ENCODE peak calls at places on chromosomes 7 and 10, in nine cellular contexts. U is B cell, I is fibroblast of the aortic adventitia, X is epithelial cell of esophagus, G is prostate gland, S is AG04450, W is ascending aorta, Z is HFF-Myc, F is sigmoid colon. K is an unnamed sample.
A peak's percentile ranks its signal among the peaks of the same experiment; 100 is the strongest.

GRCh38 chr7:39888171-39888853 is 61.7 kb upstream of the CDK13 start:
- DNase-seq in U (no peak), I (no peak), X (peak; percentile 46), G (no peak), S (no peak), W (no peak), Z (no peak), F (no peak), K (no peak)

GRCh38 chr10:119206603-119207366 is 586 bp upstream of the GRK5 start:
- DNase-seq in U (peak; percentile 90), I (peak; percentile 72), X (peak; percentile 49), G (peak; percentile 30), S (no peak), W (peak; percentile 89), Z (no peak), F (peak; percentile 91), K (peak; percentile 89)

GRCh38 chr10:116001266-116001857 is 271.6 kb downstream of the GFRA1 start:
- DNase-seq in U (no peak), I (no peak), X (no peak), G (peak; percentile 15), S (no peak), W (no peak), Z (no peak), F (no peak), K (no peak)

GRCh38 chr10:47253651-47254375 is 46.2 kb upstream of the GDF10 start:
- DNase-seq in U (no peak), I (peak; percentile 33), X (no peak), G (no peak), S (peak; percentile 3), W (peak; percentile 81), Z (no peak), F (peak; percentile 58), K (no peak)

GRCh38 chr10:85857305-85857704 is 509.3 kb downstream of the GRID1 start:
- DNase-seq in U (no peak), I (no peak), X (no peak), G (no peak), S (no peak), W (peak; percentile 35), Z (no peak), F (no peak), K (no peak)

GRCh38 chr7:100171087-100171681 is 2.8 kb upstream of the GAL3ST4 start:
- DNase-seq in U (peak; percentile 57), I (no peak), X (no peak), G (no peak), S (no peak), W (no peak), Z (no peak), F (no peak), K (peak; percentile 31)

GRCh38 chr7:155997431-155998327 is 185.4 kb upstream of the SHH start:
- DNase-seq in U (no peak), I (no peak), X (no peak), G (no peak), S (no peak), W (no peak), Z (no peak), F (no peak), K (no peak)

GRCh38 chr10:112262556-112262955 is 20.6 kb upstream of the TECTB start:
- DNase-seq in U (no peak), I (peak; percentile 46), X (no peak), G (no peak), S (no peak), W (no peak), Z (no peak), F (no peak), K (no peak)

GRCh38 chr7:104230606-104231005 is 22.8 kb upstream of the ORC5 start:
- DNase-seq in U (no peak), I (no peak), X (no peak), G (no peak), S (peak; percentile 80), W (no peak), Z (peak; percentile 26), F (no peak), K (no peak)

GRCh38 chr7:147279951-147280350 is 1163.3 kb downstream of the CNTNAP2 start:
- DNase-seq in U (no peak), I (no peak), X (no peak), G (no peak), S (no peak), W (no peak), Z (no peak), F (no peak), K (no peak)

GRCh38 chr7:157905740-157906461 is 569.1 kb downstream of the DNAJB6 start:
- DNase-seq in U (no peak), I (no peak), X (no peak), G (no peak), S (no peak), W (peak; percentile 34), Z (no peak), F (peak; percentile 46), K (no peak)

GRCh38 chr10:15348579-15348978 is 22.5 kb downstream of the FAM171A1 start:
- DNase-seq in U (no peak), I (peak; percentile 66), X (no peak), G (no peak), S (no peak), W (peak; percentile 58), Z (no peak), F (no peak), K (no peak)

GRCh38 chr10:73163096-73163495 is 4.7 kb downstream of the ECD start:
- DNase-seq in U (no peak), I (peak; percentile 18), X (no peak), G (no peak), S (no peak), W (no peak), Z (no peak), F (no peak), K (no peak)

GRCh38 chr7:44131173-44132009 is 8.0 kb upstream of the POLD2 start:
- DNase-seq in U (no peak), I (no peak), X (peak; percentile 40), G (no peak), S (no peak), W (no peak), Z (no peak), F (no peak), K (no peak)
- TF ChIP-seq CTCF in U (no peak), I (peak; percentile 26), X (peak; percentile 43), G (no peak), S (peak; percentile 44), W (no peak), Z (peak; percentile 43), F (no peak), K (no peak)

GRCh38 chr10:117536862-117537435 is 5.6 kb upstream of the EMX2 start:
- DNase-seq in U (no peak), I (no peak), X (no peak), G (no peak), S (no peak), W (no peak), Z (no peak), F (no peak), K (peak; percentile 32)

GRCh38 chr10:117537436-117537903 is 5.1 kb upstream of the EMX2 start:
- DNase-seq in U (peak; percentile 19), I (no peak), X (peak; percentile 24), G (no peak), S (no peak), W (no peak), Z (no peak), F (no peak), K (peak; percentile 66)

GRCh38 chr10:117536359-117536861 is 6.1 kb upstream of the EMX2 start:
- DNase-seq in U (no peak), I (no peak), X (no peak), G (no peak), S (no peak), W (peak; percentile 52), Z (no peak), F (no peak), K (no peak)

GRCh38 chr10:117539271-117539876 is 3.2 kb upstream of the EMX2 start:
- DNase-seq in U (no peak), I (no peak), X (no peak), G (no peak), S (no peak), W (no peak), Z (no peak), F (no peak), K (no peak)

GRCh38 chr10:117537904-117538524 is 4.5 kb upstream of the EMX2 start:
- DNase-seq in U (no peak), I (no peak), X (peak; percentile 30), G (no peak), S (no peak), W (no peak), Z (no peak), F (no peak), K (no peak)
- TF ChIP-seq CTCF in U (no peak), I (no peak), X (no peak), G (no peak), S (no peak), W (no peak), Z (no peak), F (no peak), K (no peak)

GRCh38 chr7:33742999-33743587 is 162.2 kb upstream of the BMPER start:
- DNase-seq in U (no peak), I (no peak), X (peak; percentile 64), G (no peak), S (no peak), W (no peak), Z (no peak), F (no peak), K (no peak)

GRCh38 chr7:33743594-33743993 is 161.7 kb upstream of the BMPER start:
- DNase-seq in U (no peak), I (peak; percentile 83), X (peak; percentile 98), G (peak; percentile 72), S (peak; percentile 78), W (no peak), Z (peak; percentile 38), F (no peak), K (no peak)

GRCh38 chr7:33742521-33742920 is 162.8 kb upstream of the BMPER start:
- DNase-seq in U (no peak), I (no peak), X (peak; percentile 21), G (no peak), S (no peak), W (no peak), Z (no peak), F (no peak), K (no peak)

GRCh38 chr7:33745934-33746333 is 159.4 kb upstream of the BMPER start:
- DNase-seq in U (no peak), I (peak; percentile 48), X (peak; percentile 57), G (no peak), S (no peak), W (no peak), Z (no peak), F (no peak), K (no peak)

GRCh38 chr7:33744293-33744692 is 161.0 kb upstream of the BMPER start:
- DNase-seq in U (peak; percentile 6), I (no peak), X (peak; percentile 75), G (no peak), S (no peak), W (no peak), Z (no peak), F (no peak), K (peak; percentile 28)
- TF ChIP-seq CTCF in U (no peak), I (no peak), X (peak; percentile 39), G (peak; percentile 37), S (no peak), W (peak; percentile 5), Z (peak; percentile 28), F (no peak), K (peak; percentile 43)

DNA sequence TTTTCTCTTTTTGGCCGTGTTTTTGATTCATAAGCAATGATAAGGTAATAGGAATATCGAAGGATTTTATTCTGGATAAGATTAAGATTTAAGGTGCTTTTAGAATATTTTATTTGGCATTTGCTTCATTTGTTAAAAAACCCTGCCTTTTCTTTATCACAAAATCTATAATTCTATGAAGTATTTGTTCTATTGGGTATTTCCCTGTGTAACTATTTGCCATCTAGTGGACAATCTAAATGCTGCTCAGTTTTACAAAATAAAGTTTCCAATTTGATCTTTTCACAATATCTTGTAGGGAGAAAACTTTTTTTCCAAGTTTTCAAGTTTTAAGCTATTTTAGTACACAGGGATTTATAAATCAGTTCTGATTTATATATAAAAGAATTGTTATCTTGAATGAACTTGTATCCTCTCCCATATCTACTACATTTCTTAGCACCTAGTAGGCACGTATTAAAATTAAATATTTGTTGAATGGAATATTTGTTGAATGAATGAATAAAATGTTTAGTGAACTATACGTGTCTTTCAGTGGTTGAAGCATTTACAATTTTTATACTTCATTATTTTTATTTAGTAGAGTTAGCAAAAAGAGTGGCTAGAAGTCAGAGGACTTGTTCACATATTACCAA is 26.5 kb downstream of the ANKRD7 start:
- DNase-seq in U (no peak), I (peak; percentile 1), X (no peak), G (no peak), S (no peak), W (no peak), Z (no peak), F (no peak), K (no peak)
- TF ChIP-seq CTCF in U (peak; percentile 7), I (peak; percentile 32), X (peak; percentile 27), G (no peak), S (peak; percentile 53), W (no peak), Z (no peak), F (no peak), K (peak; percentile 55)

K was measured in endothelial cell.